ENCODE peak calls at places on chromosomes 6 and 20, in four cellular contexts. One of them, this sample, is unnamed.
A peak's percentile ranks its signal among the peaks of the same experiment; 100 is the strongest.

GRCh38 chr6:11140061-11140460 is 28.5 kb upstream of the ERVFRD-1 start:
- DNase-seq in tibial nerve: no peak
- DNase-seq in IMR-90: peak; percentile 81
- DNase-seq in adrenal gland: no peak
- DNase-seq in this sample: no peak

GRCh38 chr6:139919107-139920026 is 544.9 kb upstream of the CITED2 start:
- DNase-seq in tibial nerve: no peak
- DNase-seq in IMR-90: no peak
- DNase-seq in adrenal gland: no peak
- DNase-seq in this sample: no peak

GRCh38 chr6:37535701-37536461 is 36.2 kb upstream of the CCDC167 start:
- DNase-seq in tibial nerve: no peak
- DNase-seq in IMR-90: no peak
- DNase-seq in adrenal gland: peak; percentile 68
- DNase-seq in this sample: no peak

GRCh38 chr6:2580996-2581395 is 169.7 kb downstream of the MYLK4 start:
- DNase-seq in tibial nerve: no peak
- DNase-seq in IMR-90: no peak
- DNase-seq in adrenal gland: no peak
- DNase-seq in this sample: no peak

GRCh38 chr6:167661456-167662103 is 165.1 kb upstream of the AFDN start:
- DNase-seq in tibial nerve: no peak
- DNase-seq in IMR-90: no peak
- DNase-seq in adrenal gland: no peak
- DNase-seq in this sample: no peak

GRCh38 chr6:19549109-19549508 is 288.1 kb upstream of the ID4 start:
- DNase-seq in tibial nerve: no peak
- DNase-seq in IMR-90: no peak
- DNase-seq in adrenal gland: no peak
- DNase-seq in this sample: no peak

GRCh38 chr20:63115651-63116411 is 100.1 kb downstream of the YTHDF1 start:
- DNase-seq in tibial nerve: no peak
- DNase-seq in IMR-90: no peak
- DNase-seq in adrenal gland: no peak
- DNase-seq in this sample: no peak

GRCh38 chr6:71404145-71404966 is 115.7 kb downstream of the OGFRL1 start:
- DNase-seq in tibial nerve: no peak
- DNase-seq in IMR-90: peak; percentile 76
- DNase-seq in adrenal gland: no peak
- DNase-seq in this sample: no peak

GRCh38 chr6:129717287-129717686 is 7.3 kb upstream of the ARHGAP18 start:
- DNase-seq in tibial nerve: no peak
- DNase-seq in IMR-90: peak; percentile 69
- DNase-seq in adrenal gland: no peak
- DNase-seq in this sample: no peak

GRCh38 chr6:11187301-11187700 is 45.2 kb downstream of the NEDD9 start:
- DNase-seq in tibial nerve: no peak
- DNase-seq in IMR-90: no peak
- DNase-seq in adrenal gland: no peak
- DNase-seq in this sample: no peak

GRCh38 chr20:44154521-44155001 is 32.4 kb downstream of the JPH2 start:
- DNase-seq in tibial nerve: no peak
- DNase-seq in IMR-90: no peak
- DNase-seq in adrenal gland: no peak
- DNase-seq in this sample: no peak

GRCh38 chr6:168217880-168218537 is 101.6 kb downstream of the DACT2 start:
- DNase-seq in tibial nerve: no peak
- DNase-seq in IMR-90: no peak
- DNase-seq in adrenal gland: peak; percentile 23
- DNase-seq in this sample: no peak

GRCh38 chr6:4287811-4288244 is 152.5 kb upstream of the ECI2 start:
- DNase-seq in tibial nerve: no peak
- DNase-seq in IMR-90: no peak
- DNase-seq in adrenal gland: no peak
- DNase-seq in this sample: no peak

GRCh38 chr6:55668625-55669024 is 89.6 kb upstream of the HMGCLL1 start:
- DNase-seq in tibial nerve: peak; percentile 7
- DNase-seq in IMR-90: peak; percentile 44
- DNase-seq in adrenal gland: no peak
- DNase-seq in this sample: no peak

GRCh38 chr20:62641749-62642665 is at the start of gene SLCO4A1:
- DNase-seq in tibial nerve: peak; percentile 67
- DNase-seq in IMR-90: peak; percentile 44
- DNase-seq in adrenal gland: peak; percentile 73
- DNase-seq in this sample: peak; percentile 78

GRCh38 chr6:38262041-38262440 is 377.7 kb downstream of the BTBD9 start:
- DNase-seq in tibial nerve: no peak
- DNase-seq in IMR-90: peak; percentile 92
- DNase-seq in adrenal gland: no peak
- DNase-seq in this sample: no peak

GRCh38 chr20:61262514-61262913 is 10.5 kb downstream of the CDH4 start:
- DNase-seq in tibial nerve: no peak
- DNase-seq in IMR-90: no peak
- DNase-seq in adrenal gland: no peak
- DNase-seq in this sample: no peak

GRCh38 chr20:63968136-63968927 is 1.4 kb downstream of the ZNF512B start:
- DNase-seq in tibial nerve: no peak
- DNase-seq in IMR-90: no peak
- DNase-seq in adrenal gland: no peak
- DNase-seq in this sample: peak; percentile 28

GRCh38 chr6:1498491-1499113 is 109.2 kb downstream of the FOXF2 start:
- DNase-seq in tibial nerve: no peak
- DNase-seq in IMR-90: peak; percentile 38
- DNase-seq in adrenal gland: no peak
- DNase-seq in this sample: no peak

GRCh38 chr20:37096415-37097039 is 730 bp upstream of the RBL1 start:
- DNase-seq in tibial nerve: no peak
- DNase-seq in IMR-90: no peak
- DNase-seq in adrenal gland: no peak
- DNase-seq in this sample: no peak

GRCh38 chr6:73803562-73804221 is 107.7 kb downstream of the CD109 start:
- DNase-seq in tibial nerve: no peak
- DNase-seq in IMR-90: peak; percentile 97
- DNase-seq in adrenal gland: no peak
- DNase-seq in this sample: no peak

GRCh38 chr20:50538276-50538675 is 28.1 kb downstream of the PTPN1 start:
- DNase-seq in tibial nerve: no peak
- DNase-seq in IMR-90: no peak
- DNase-seq in adrenal gland: no peak
- DNase-seq in this sample: no peak
- H3K4me1 ChIP-seq in tibial nerve: no peaks in the 10 kb centered on the region
- H3K4me1 ChIP-seq in IMR-90: peaks cover 46% of the 10 kb centered on the region
- H3K4me1 ChIP-seq in adrenal gland: peaks cover 59% of the 10 kb centered on the region
- H3K4me1 ChIP-seq in this sample: peaks cover 26% of the 10 kb centered on the region

DNA sequence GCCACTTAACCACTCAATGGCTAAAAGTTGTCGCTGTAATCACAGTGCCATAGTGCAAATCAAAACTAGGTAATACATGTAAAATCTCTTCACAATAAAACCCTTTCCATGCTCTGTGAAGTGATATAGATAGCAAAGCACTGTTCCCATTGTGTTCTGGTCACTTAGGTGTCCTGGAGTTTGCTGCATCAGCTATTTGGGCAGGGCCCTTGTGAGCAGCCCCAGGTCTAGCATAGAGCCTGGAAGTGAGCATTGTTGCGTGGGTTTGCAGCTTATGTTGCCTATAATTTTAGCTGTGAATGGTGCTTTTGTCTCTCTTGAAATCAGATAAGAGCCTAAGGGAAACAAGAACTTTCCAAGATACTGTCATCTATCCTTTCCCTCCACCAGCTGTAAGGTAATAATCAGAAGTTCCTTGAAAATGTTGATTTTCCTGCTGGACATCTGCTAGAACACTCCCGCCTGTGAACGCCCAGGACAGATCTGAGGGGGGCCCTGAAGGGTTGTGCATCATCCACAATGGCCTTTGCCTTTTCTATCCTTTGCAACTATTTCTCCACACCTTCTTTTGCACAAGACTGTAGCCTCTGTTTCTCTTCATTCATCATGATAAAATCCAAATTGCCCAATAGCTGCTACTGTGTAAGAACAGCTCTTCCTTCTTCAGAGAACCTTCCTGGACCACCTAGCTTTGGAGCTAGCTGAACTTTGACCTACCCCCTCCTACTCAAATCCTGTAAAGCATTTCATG is 57.0 kb downstream of the TNFAIP3 start:
- DNase-seq in tibial nerve: no peak
- DNase-seq in IMR-90: no peak
- DNase-seq in adrenal gland: no peak
- DNase-seq in this sample: no peak
- H3K27ac ChIP-seq in tibial nerve: no peak overlapping the region
- H3K27ac ChIP-seq in IMR-90: no peak overlapping the region
- H3K27ac ChIP-seq in adrenal gland: no peak overlapping the region
- H3K27ac ChIP-seq in this sample: no peak overlapping the region

GRCh38 chr6:31820051-31820389 is 4.7 kb downstream of the HSPA1A start:
- DNase-seq in tibial nerve: no peak
- DNase-seq in IMR-90: no peak
- DNase-seq in adrenal gland: no peak
- DNase-seq in this sample: no peak

GRCh38 chr6:31815025-31815838 is at the start of the genes HSPA1A and HSPA1L:
- DNase-seq in tibial nerve: peak; percentile 94
- DNase-seq in IMR-90: peak; percentile 95
- DNase-seq in adrenal gland: peak; percentile 98
- DNase-seq in this sample: peak; percentile 94

GRCh38 chr6:31813463-31813849 is 1.6 kb downstream of the HSPA1L start:
- DNase-seq in tibial nerve: no peak
- DNase-seq in IMR-90: no peak
- DNase-seq in adrenal gland: no peak
- DNase-seq in this sample: no peak

GRCh38 chr6:31811645-31812044 is 3.4 kb downstream of the HSPA1L start:
- DNase-seq in tibial nerve: no peak
- DNase-seq in IMR-90: no peak
- DNase-seq in adrenal gland: no peak
- DNase-seq in this sample: no peak

DNA sequence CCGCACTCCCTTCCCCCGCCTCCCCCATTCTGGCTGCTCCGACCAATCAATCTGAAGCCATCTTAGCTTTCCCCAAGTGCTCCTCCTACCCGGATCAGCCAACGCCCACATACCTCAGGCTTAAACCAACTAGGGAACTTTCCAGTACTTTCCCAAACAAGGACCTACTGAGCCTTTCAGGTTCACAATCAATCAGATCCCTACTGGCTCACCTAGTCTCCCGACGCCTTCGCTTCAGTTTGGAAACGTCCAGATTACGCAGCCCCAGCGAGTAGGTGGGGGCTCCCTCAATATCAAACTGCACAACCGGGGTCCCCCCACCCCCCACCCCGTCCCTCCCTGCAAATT is 432 bp downstream of the HSPA1L start:
- DNase-seq in tibial nerve: peak; percentile 96
- DNase-seq in IMR-90: peak; percentile 97
- DNase-seq in adrenal gland: peak; percentile 98
- DNase-seq in this sample: peak; percentile 93
- TF ChIP-seq POLR2A in tibial nerve: peak; percentile 40
- TF ChIP-seq POLR2A in IMR-90: no peak
- TF ChIP-seq POLR2A in adrenal gland: no peak
- TF ChIP-seq POLR2A in this sample: peak; percentile 28

DNA sequence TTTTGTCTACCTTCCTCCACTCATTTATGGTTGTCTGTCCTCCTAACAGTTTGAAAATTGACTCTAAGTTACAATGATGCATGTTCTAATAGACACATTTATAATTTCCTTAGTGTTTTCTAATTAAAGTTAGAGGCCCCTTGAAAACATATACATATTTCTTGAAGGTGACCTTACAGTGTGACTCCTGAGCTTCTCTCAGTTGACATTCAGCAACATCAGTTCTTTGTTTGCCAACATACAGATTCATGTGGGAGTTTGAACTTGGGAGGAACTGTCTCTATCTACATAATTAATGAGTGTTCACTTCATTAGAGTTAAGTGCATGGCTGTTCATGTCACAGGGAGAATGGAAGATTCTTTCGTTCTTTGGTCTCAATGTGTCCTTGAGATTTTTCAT is 658.2 kb downstream of the GRIK2 start:
- DNase-seq in tibial nerve: no peak
- DNase-seq in IMR-90: no peak
- DNase-seq in adrenal gland: no peak
- DNase-seq in this sample: no peak
- H3K4me1 ChIP-seq in tibial nerve: no peaks in the 10 kb centered on the region
- H3K4me1 ChIP-seq in IMR-90: no peaks in the 10 kb centered on the region
- H3K4me1 ChIP-seq in adrenal gland: no peaks in the 10 kb centered on the region
- H3K4me1 ChIP-seq in this sample: no peaks in the 10 kb centered on the region